ENCODE peak calls at places on chromosomes 5 and 9, in ten cellular contexts. L, U, K, X, D, T, B, R, H and G are unnamed samples.

GRCh38 chr5:63564789-63565188 is 397.5 kb downstream of the HTR1A start:
- DNase-seq in X (no peak), D (no peak), H (no peak), T (no peak), L (no peak), U (no peak), R (no peak), B (no peak), K (no peak), G (no peak)

GRCh38 chr9:97470076-97470475 is 31.4 kb upstream of the TMOD1 start:
- DNase-seq in D (no peak), T (no peak), K (no peak), R (no peak), H (no peak), U (no peak), B (no peak), X (no peak), L (no peak), G (peak; percentile 2)

GRCh38 chr9:134536101-134536900 is 105.3 kb upstream of the COL5A1 start:
- DNase-seq in K (no peak), U (no peak), D (no peak), R (no peak), X (peak; percentile 88), L (no peak), T (peak; percentile 68), H (no peak), B (peak; percentile 87), G (no peak)

GRCh38 chr9:19934301-19934868 is 145.5 kb upstream of the SLC24A2 start:
- DNase-seq in B (peak; percentile 1), H (no peak), L (no peak), U (no peak), X (peak; percentile 43), T (peak; percentile 42), R (peak; percentile 42), D (peak; percentile 46), K (no peak), G (peak; percentile 8)

GRCh38 chr5:178555005-178555404 is 35.2 kb downstream of the COL23A1 start:
- DNase-seq in L (no peak), R (no peak), T (no peak), K (no peak), U (no peak), H (no peak), B (no peak), D (no peak), X (no peak), G (no peak)

GRCh38 chr5:107524111-107524510 is 146.6 kb downstream of the EFNA5 start:
- DNase-seq in K (no peak), B (no peak), H (no peak), X (no peak), R (no peak), L (no peak), D (no peak), T (no peak), U (no peak), G (peak; percentile 65)

GRCh38 chr5:173542159-173542558 is 74.3 kb downstream of the BOD1 start:
- DNase-seq in U (no peak), R (no peak), B (no peak), T (no peak), H (no peak), D (no peak), X (no peak), L (no peak), K (no peak), G (no peak)

GRCh38 chr9:105318729-105319513 is 74.5 kb downstream of the SLC44A1 start:
- DNase-seq in X (no peak), L (no peak), U (no peak), H (no peak), R (no peak), D (no peak), B (no peak), K (no peak), T (no peak), G (no peak)

GRCh38 chr5:3605298-3606010 is 9.8 kb downstream of the IRX1 start:
- DNase-seq in T (no peak), R (no peak), D (no peak), U (no peak), B (no peak), H (no peak), K (no peak), X (no peak), L (no peak), G (no peak)

GRCh38 chr5:3601060-3601710 is 5.6 kb downstream of the IRX1 start:
- DNase-seq in H (no peak), B (no peak), T (no peak), K (no peak), X (no peak), L (peak; percentile 71), D (no peak), U (no peak), R (no peak), G (no peak)

GRCh38 chr5:3604501-3604900 is 8.9 kb downstream of the IRX1 start:
- DNase-seq in X (no peak), K (no peak), B (no peak), H (no peak), D (no peak), L (no peak), T (no peak), R (no peak), U (no peak), G (no peak)

GRCh38 chr5:3601929-3602712 is 6.5 kb downstream of the IRX1 start:
- DNase-seq in T (no peak), U (no peak), K (no peak), H (no peak), X (no peak), L (peak; percentile 88), D (no peak), R (peak; percentile 58), B (no peak), G (no peak)

DNA sequence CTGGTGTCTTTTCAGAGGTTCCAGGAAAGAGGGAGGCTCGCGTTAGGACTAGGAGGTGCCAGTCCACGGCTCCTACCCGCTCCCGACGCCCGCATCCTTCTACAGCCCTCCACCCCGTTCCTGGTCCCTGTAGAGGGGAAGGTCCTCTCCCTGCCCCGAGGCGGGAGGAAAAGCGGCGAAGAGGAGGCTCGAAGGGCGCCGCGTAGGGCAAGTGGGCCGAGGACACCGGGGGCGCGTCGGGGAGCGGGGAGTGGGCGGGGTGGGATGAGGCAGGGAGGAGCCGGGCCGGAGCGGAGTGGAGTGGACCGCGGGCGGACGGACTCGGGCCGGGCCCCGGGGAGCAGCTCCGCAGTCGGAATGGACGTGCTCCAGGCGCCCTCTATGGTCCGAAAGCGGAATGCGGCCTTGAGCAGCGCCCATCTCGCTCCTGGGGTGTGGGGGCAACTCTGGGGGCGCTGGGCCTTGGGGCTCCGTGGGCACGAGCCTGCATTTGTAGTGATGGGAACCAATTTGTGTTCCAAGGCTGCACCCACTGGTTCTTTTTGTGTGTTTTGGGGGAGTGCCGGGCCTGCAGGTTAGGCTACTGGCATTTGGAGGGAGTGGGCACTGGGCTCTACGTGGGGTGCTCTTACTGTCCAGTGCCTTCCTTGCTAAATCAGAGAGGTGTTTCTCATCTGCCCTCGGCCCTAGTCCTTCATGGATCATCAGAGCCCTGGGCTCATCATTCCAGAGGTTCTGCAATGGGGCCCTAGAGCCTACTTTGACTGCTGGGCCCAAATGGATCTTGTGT is 7.3 kb downstream of the IRX1 start:
- DNase-seq in L (peak; percentile 91), B (no peak), D (peak; percentile 53), K (no peak), X (peak; percentile 7), T (peak; percentile 17), R (peak; percentile 75), U (no peak), H (peak; percentile 57), G (no peak)
- TF ChIP-seq CTCF in L (no peak), B (peak; percentile 25), D (peak; percentile 36), K (peak; percentile 10), X (peak; percentile 40), T (peak; percentile 49), R (peak; percentile 68), U (no peak), H (peak; percentile 79), G (peak; percentile 11)

GRCh38 chr5:88488566-88488965 is 219.9 kb upstream of the TMEM161B start:
- DNase-seq in H (no peak), U (no peak), L (no peak), X (no peak), T (no peak), D (no peak), R (no peak), K (no peak), B (no peak), G (no peak)
- TF ChIP-seq CTCF in H (no peak), U (no peak), L (no peak), X (no peak), T (no peak), D (no peak), R (no peak), K (no peak), B (no peak), G (no peak)

GRCh38 chr5:163978897-163979296 is 473.5 kb downstream of the MAT2B start:
- DNase-seq in B (no peak), L (no peak), H (no peak), T (no peak), U (no peak), X (no peak), D (no peak), K (no peak), R (peak; percentile 45), G (peak; percentile 41)
- TF ChIP-seq CTCF in B (no peak), L (no peak), H (peak; percentile 8), T (no peak), U (no peak), X (no peak), D (no peak), K (no peak), R (no peak), G (peak; percentile 10)

GRCh38 chr9:121317737-121318630 is 50.0 kb downstream of the GSN start:
- DNase-seq in K (no peak), R (no peak), U (no peak), L (peak; percentile 84), D (no peak), T (peak; percentile 32), H (no peak), X (no peak), B (no peak), G (no peak)
- TF ChIP-seq CTCF in K (no peak), R (no peak), U (no peak), L (no peak), D (no peak), T (no peak), H (no peak), X (no peak), B (no peak), G (no peak)

DNA sequence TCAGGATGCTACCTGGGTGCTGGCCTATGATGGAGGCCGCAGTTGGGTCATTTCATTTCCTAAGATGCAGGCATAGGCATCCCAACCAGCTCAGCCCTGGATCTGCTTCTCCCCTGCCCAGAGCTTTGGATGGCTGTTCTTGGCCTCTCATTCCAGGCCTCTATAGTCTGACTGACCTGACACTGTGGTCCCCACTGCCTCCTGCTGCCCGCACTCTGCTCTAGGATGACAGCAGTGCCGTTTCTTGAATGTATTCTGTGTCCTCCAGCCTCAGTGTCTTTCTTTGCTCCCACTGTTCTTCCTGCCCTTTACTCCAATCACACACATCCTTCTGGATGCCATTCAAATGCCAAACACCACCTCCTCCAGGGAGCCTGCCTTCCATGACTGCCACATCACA is 235.7 kb downstream of the HSPA4 start:
- DNase-seq in X (peak; percentile 70), R (peak; percentile 56), K (peak; percentile 30), H (peak; percentile 34), T (peak; percentile 67), L (no peak), U (peak; percentile 39), B (peak; percentile 44), D (peak; percentile 60), G (no peak)
- TF ChIP-seq CTCF in X (peak; percentile 83), R (no peak), K (peak; percentile 33), H (peak; percentile 71), T (peak; percentile 57), L (no peak), U (peak; percentile 58), B (peak; percentile 58), D (no peak), G (peak; percentile 58)

GRCh38 chr5:123120197-123120596 is 31.2 kb downstream of the PRDM6 start:
- DNase-seq in B (no peak), X (peak; percentile 14), D (no peak), H (no peak), R (no peak), L (no peak), T (no peak), U (peak; percentile 53), K (no peak), G (no peak)
- TF ChIP-seq CTCF in B (peak; percentile 18), X (peak; percentile 32), D (peak; percentile 40), H (peak; percentile 26), R (peak; percentile 20), L (no peak), T (peak; percentile 27), U (peak; percentile 19), K (no peak), G (peak; percentile 24)